ENCODE peak calls at places on chromosomes 12 and 14, in five cellular contexts. K is pancreas, X is choroid plexus epithelial cell, V is progenitor cell of endocrine pancreas, J is astrocyte. Y is an unnamed sample.
A peak's percentile ranks its signal among the peaks of the same experiment; 100 is the strongest.

GRCh38 chr12:34394211-34395055 is 372.1 kb downstream of the ALG10 start:
- DNase-seq in K (no peak), V (peak; percentile 8), X (no peak), J (no peak), Y (no peak)

GRCh38 chr14:90808759-90809529 is 7.3 kb downstream of the TTC7B start:
- DNase-seq in J (peak; percentile 37), V (no peak), X (no peak), K (no peak), Y (no peak)

GRCh38 chr12:46126050-46126727 is 135.8 kb upstream of the SCAF11 start:
- DNase-seq in J (no peak), V (no peak), K (no peak), X (no peak), Y (no peak)

GRCh38 chr12:127562781-127563180 is 704.2 kb upstream of the TMEM132C start:
- DNase-seq in X (no peak), V (no peak), K (no peak), J (no peak), Y (no peak)

GRCh38 chr14:60622920-60623263 is 26.4 kb downstream of the SIX1 start:
- DNase-seq in V (no peak), J (peak; percentile 85), X (peak; percentile 92), K (no peak), Y (no peak)

GRCh38 chr14:92351750-92352149 is 28.8 kb downstream of the SLC24A4 start:
- DNase-seq in K (no peak), J (no peak), X (no peak), V (no peak), Y (no peak)

GRCh38 chr14:73463411-73463810 is 5.1 kb upstream of the NUMB start:
- DNase-seq in K (peak; percentile 12), J (peak; percentile 90), X (peak; percentile 96), V (no peak), Y (no peak)

GRCh38 chr14:90443161-90444076 is 46.6 kb downstream of the CALM1 start:
- DNase-seq in X (no peak), V (no peak), J (no peak), K (no peak), Y (no peak)

GRCh38 chr14:100332797-100333196 is 9.7 kb downstream of the SLC25A47 start:
- DNase-seq in K (no peak), X (no peak), V (no peak), J (no peak), Y (no peak)

GRCh38 chr14:99270491-99271287 is 1.3 kb downstream of the BCL11B start:
- DNase-seq in V (peak; percentile 35), X (no peak), J (no peak), K (no peak), Y (peak; percentile 34)

GRCh38 chr12:120262852-120263724 is 2.4 kb downstream of the PXN start:
- DNase-seq in J (no peak), V (no peak), K (no peak), X (no peak), Y (no peak)

GRCh38 chr14:97723834-97724770 is 926.9 kb downstream of the VRK1 start:
- DNase-seq in X (no peak), K (no peak), J (no peak), V (no peak), Y (no peak)

GRCh38 chr12:80472912-80473500 is 29.0 kb downstream of the PTPRQ start:
- DNase-seq in V (no peak), J (peak; percentile 72), X (peak; percentile 89), K (no peak), Y (no peak)

GRCh38 chr12:15601210-15601800 is 187.9 kb downstream of the EPS8 start:
- DNase-seq in K (no peak), V (no peak), X (peak; percentile 85), J (peak; percentile 90), Y (no peak)

GRCh38 chr14:67187210-67187609 is 2.0 kb upstream of the GARIN2 start:
- DNase-seq in J (peak; percentile 91), X (peak; percentile 35), K (no peak), V (no peak), Y (no peak)

GRCh38 chr14:68987653-68988036 is 8.5 kb upstream of the ACTN1 start:
- DNase-seq in X (peak; percentile 6), K (no peak), J (no peak), V (no peak), Y (no peak)

GRCh38 chr12:49515266-49515665 is 23.6 kb upstream of the KCNH3 start:
- DNase-seq in X (peak; percentile 87), V (no peak), K (no peak), J (peak; percentile 89), Y (no peak)

GRCh38 chr12:57726884-57727757 is 11.4 kb downstream of the AGAP2 start:
- DNase-seq in X (peak; percentile 46), V (peak; percentile 57), J (peak; percentile 20), K (peak; percentile 52), Y (no peak)

GRCh38 chr12:124592050-124592449 is 24.6 kb upstream of the NCOR2 start:
- DNase-seq in J (peak; percentile 74), K (no peak), X (peak; percentile 55), V (no peak), Y (no peak)

GRCh38 chr14:89912667-89913211 is 41.8 kb downstream of the EFCAB11 start:
- DNase-seq in V (no peak), K (no peak), X (peak; percentile 98), J (peak; percentile 98), Y (no peak)

GRCh38 chr14:24078146-24078545 is 6.8 kb downstream of the CPNE6 start:
- DNase-seq in V (no peak), X (no peak), J (no peak), K (no peak), Y (no peak)

GRCh38 chr14:52552063-52552988 is at the start of the genes GPR137C and TXNDC16:
- DNase-seq in V (peak; percentile 99), J (peak; percentile 97), X (peak; percentile 100), K (peak; percentile 100), Y (peak; percentile 96)

GRCh38 chr14:100893228-100893601 is 10.3 kb downstream of the RTL1 start:
- DNase-seq in J (no peak), V (no peak), X (no peak), K (peak; percentile 1), Y (no peak)

GRCh38 chr14:94464290-94464689 is 11.7 kb upstream of the SERPINA11 start:
- DNase-seq in K (no peak), V (no peak), X (no peak), J (no peak), Y (no peak)

GRCh38 chr14:64198021-64198420 is 96.2 kb downstream of the ESR2 start:
- DNase-seq in X (no peak), V (no peak), K (no peak), J (no peak), Y (no peak)

GRCh38 chr14:64195194-64195593 is 99.0 kb downstream of the ESR2 start:
- DNase-seq in V (no peak), K (no peak), J (no peak), X (peak; percentile 23), Y (no peak)

GRCh38 chr14:64194404-64194803 is 99.8 kb downstream of the ESR2 start:
- DNase-seq in J (no peak), V (no peak), K (no peak), X (no peak), Y (no peak)

GRCh38 chr14:64196668-64197411 is 97.3 kb downstream of the ESR2 start:
- DNase-seq in V (peak; percentile 22), K (peak; percentile 53), X (peak; percentile 63), J (peak; percentile 58), Y (peak; percentile 50)

GRCh38 chr14:64196026-64196425 is 98.1 kb downstream of the ESR2 start:
- DNase-seq in X (no peak), J (no peak), V (no peak), K (no peak), Y (no peak)
- TF ChIP-seq CTCF in X (no peak), J (no peak), V (no peak), K (no peak), Y (no peak)

DNA sequence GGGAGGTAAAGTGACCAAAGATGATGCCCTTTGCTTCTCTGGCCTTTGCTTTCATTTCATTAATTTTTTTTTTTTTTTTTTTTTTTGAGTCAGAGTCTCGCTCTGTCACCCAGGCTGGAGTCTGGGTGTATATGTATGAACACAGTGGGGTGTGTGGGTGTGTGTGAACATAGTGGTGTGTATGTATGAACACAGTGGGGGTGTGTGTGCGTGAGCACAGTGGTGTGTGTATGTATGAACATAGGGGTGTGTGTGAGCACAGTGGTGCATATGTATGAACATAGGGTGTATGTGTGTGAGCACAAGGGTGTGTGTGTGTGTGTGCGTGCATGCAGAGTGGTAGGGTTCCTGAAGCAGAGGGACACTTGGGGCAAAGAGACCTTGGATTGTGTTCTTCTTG is 9.6 kb downstream of the KLC1 start:
- DNase-seq in X (no peak), J (no peak), K (no peak), V (no peak), Y (no peak)
- TF ChIP-seq CTCF in X (no peak), J (no peak), K (no peak), V (no peak), Y (no peak)

GRCh38 chr12:52171950-52172512 is 19.8 kb downstream of the KRT80 start:
- DNase-seq in K (peak; percentile 52), V (peak; percentile 46), J (no peak), X (no peak), Y (peak; percentile 31)
- TF ChIP-seq CTCF in K (peak; percentile 12), V (peak; percentile 50), J (peak; percentile 28), X (peak; percentile 61), Y (peak; percentile 49)

DNA sequence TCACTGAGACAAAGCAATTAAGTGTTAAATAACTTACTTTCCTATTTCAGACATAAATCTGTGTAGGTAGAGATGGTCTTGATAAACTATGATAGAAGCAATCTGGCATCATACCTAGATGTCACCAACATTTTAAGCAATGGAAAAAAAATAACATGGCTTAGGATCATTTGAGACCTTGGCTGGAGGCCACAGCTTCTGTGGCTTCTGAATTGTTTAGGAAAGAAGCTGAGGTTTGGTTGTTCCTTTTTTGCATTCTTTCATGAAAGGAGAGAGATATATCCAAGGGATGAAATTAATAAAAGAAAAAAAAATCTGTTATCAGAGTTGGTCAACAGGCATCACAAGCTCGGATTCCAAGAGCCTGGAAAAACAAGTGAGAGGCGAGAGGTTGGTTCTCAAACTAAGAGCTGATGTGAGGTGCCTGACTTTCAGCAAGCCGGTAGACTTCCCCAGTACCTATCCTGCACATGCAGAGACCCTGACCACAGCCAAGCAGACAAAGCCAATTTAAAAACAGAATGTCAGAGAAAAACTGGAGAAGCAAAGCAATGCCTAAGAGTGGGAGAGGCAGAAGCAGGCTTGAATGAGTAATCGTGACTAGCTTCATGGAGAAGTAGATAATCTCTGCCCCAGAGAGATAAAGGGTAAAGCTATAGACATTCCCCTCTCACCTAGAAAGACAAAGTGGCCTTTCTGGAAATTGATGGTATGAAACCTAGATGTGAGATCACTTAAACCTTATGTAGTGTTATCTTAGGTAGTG is 43.4 kb upstream of the ST8SIA1 start:
- DNase-seq in K (no peak), V (no peak), X (peak; percentile 3), J (peak; percentile 54), Y (no peak)
- TF ChIP-seq CTCF in K (no peak), V (no peak), X (no peak), J (no peak), Y (no peak)

GRCh38 chr12:109740694-109741245 is 27.1 kb downstream of the FAM222A start:
- DNase-seq in K (peak; percentile 1), X (no peak), J (no peak), V (no peak), Y (no peak)

GRCh38 chr12:109741286-109741969 is 27.8 kb downstream of the FAM222A start:
- DNase-seq in V (no peak), X (no peak), J (no peak), K (peak; percentile 1), Y (no peak)

GRCh38 chr12:109738878-109739665 is 25.4 kb downstream of the FAM222A start:
- DNase-seq in V (no peak), X (no peak), K (peak; percentile 1), J (peak; percentile 10), Y (no peak)

GRCh38 chr12:109738209-109738608 is 24.6 kb downstream of the FAM222A start:
- DNase-seq in J (no peak), X (no peak), V (peak; percentile 6), K (peak; percentile 2), Y (no peak)

GRCh38 chr12:109739747-109740693 is 26.4 kb downstream of the FAM222A start:
- DNase-seq in J (no peak), X (no peak), V (no peak), K (peak; percentile 26), Y (no peak)
- TF ChIP-seq CTCF in J (no peak), X (peak; percentile 34), V (peak; percentile 49), K (no peak), Y (peak; percentile 46)

Y was measured in neural crest cell.